ENCODE peak calls at places on chromosomes 12 and 14, in six cellular contexts. A is uterus, W is lung, K is neuronal stem cell, X is DND-41, P is adipocyte. L is an unnamed sample.

GRCh38 chr12:116599285-116600122 is 40.3 kb downstream of the MAP1LC3B2 start:
- DNase-seq in K (peak; percentile 58), X (peak; percentile 42), A (peak; percentile 88), W (peak; percentile 79), P (peak; percentile 89), L (peak; percentile 69)

GRCh38 chr14:94977016-94977415 is 180.3 kb downstream of the DICER1 start:
- DNase-seq in A (no peak), W (no peak), P (no peak), K (no peak), X (no peak), L (no peak)

GRCh38 chr14:23864856-23865255 is 88.7 kb upstream of the DHRS4 start:
- DNase-seq in A (no peak), W (no peak), P (no peak), X (no peak), K (no peak), L (no peak)

GRCh38 chr12:69966839-69967238 is 141.8 kb downstream of the MYRFL start:
- DNase-seq in A (no peak), X (no peak), K (no peak), P (no peak), W (no peak), L (no peak)

GRCh38 chr12:112584266-112584722 is 165.5 kb downstream of the PTPN11 start:
- DNase-seq in A (no peak), P (no peak), W (no peak), K (no peak), X (no peak), L (no peak)

GRCh38 chr14:73742520-73743238 is 28.5 kb upstream of the PNMA1 start:
- DNase-seq in A (no peak), K (no peak), P (no peak), W (no peak), X (no peak), L (no peak)

GRCh38 chr12:52044284-52044983 is 6.8 kb upstream of the NR4A1 start:
- DNase-seq in P (peak; percentile 80), X (no peak), K (no peak), W (peak; percentile 52), A (peak; percentile 93), L (no peak)

GRCh38 chr14:22281322-22281977 is 307.6 kb downstream of the DAD1 start:
- DNase-seq in K (no peak), X (peak; percentile 12), W (no peak), A (no peak), P (no peak), L (no peak)

GRCh38 chr12:31818623-31819268 is 89.9 kb upstream of the AMN1 start:
- DNase-seq in W (no peak), X (no peak), A (no peak), P (no peak), K (no peak), L (no peak)

GRCh38 chr14:106268013-106268727 is 741.8 kb downstream of the TMEM121 start:
- DNase-seq in W (no peak), A (no peak), P (no peak), X (peak; percentile 100), K (no peak), L (no peak)

GRCh38 chr12:53862206-53862605 is 76.4 kb upstream of the HOXC13 start:
- DNase-seq in W (no peak), X (no peak), K (no peak), A (no peak), P (no peak), L (no peak)

GRCh38 chr14:68450391-68451120 is 342.3 kb downstream of the ZFP36L1 start:
- DNase-seq in A (no peak), W (no peak), P (no peak), X (no peak), K (no peak), L (no peak)

GRCh38 chr12:89333564-89334252 is 18.6 kb downstream of the DUSP6 start:
- DNase-seq in X (peak; percentile 82), W (no peak), A (no peak), K (no peak), P (no peak), L (no peak)

GRCh38 chr14:95431199-95432145 is 85.0 kb downstream of the SYNE3 start:
- DNase-seq in A (no peak), W (no peak), P (peak; percentile 56), X (peak; percentile 24), K (peak; percentile 40), L (no peak)

GRCh38 chr14:33567003-33567735 is 383.7 kb downstream of the EGLN3 start:
- DNase-seq in P (no peak), W (no peak), K (no peak), A (no peak), X (no peak), L (no peak)

GRCh38 chr12:96235497-96235826 is 41.3 kb downstream of the ELK3 start:
- DNase-seq in A (no peak), W (no peak), X (no peak), P (no peak), K (no peak), L (no peak)

GRCh38 chr12:120090626-120091295 is 25.8 kb downstream of the RAB35 start:
- DNase-seq in W (no peak), P (no peak), A (no peak), K (no peak), X (no peak), L (no peak)

GRCh38 chr12:116773276-116773731 is 35.2 kb downstream of the RNFT2 start:
- DNase-seq in K (no peak), W (no peak), X (no peak), P (no peak), A (no peak), L (no peak)

GRCh38 chr12:116515674-116516073 is 43.5 kb upstream of the MAP1LC3B2 start:
- DNase-seq in X (no peak), K (no peak), W (no peak), A (no peak), P (no peak), L (no peak)

GRCh38 chr14:79278286-79278797 is 933.0 kb downstream of the DIO2 start:
- DNase-seq in A (no peak), K (no peak), X (no peak), P (no peak), W (no peak), L (no peak)

GRCh38 chr14:23864252-23864651 is 89.3 kb upstream of the DHRS4 start:
- DNase-seq in K (no peak), P (no peak), A (no peak), W (no peak), X (no peak), L (no peak)

GRCh38 chr14:61569308-61569707 is 126.0 kb upstream of the HIF1A start:
- DNase-seq in P (no peak), W (no peak), X (no peak), A (no peak), K (no peak), L (no peak)

GRCh38 chr14:61569783-61570182 is 125.5 kb upstream of the HIF1A start:
- DNase-seq in K (no peak), P (peak; percentile 83), A (no peak), W (peak; percentile 72), X (peak; percentile 66), L (peak; percentile 82)

GRCh38 chr14:61570188-61570960 is 124.9 kb upstream of the HIF1A start:
- DNase-seq in X (peak; percentile 69), A (no peak), K (no peak), W (no peak), P (no peak), L (no peak)

GRCh38 chr14:61567838-61568571 is 127.3 kb upstream of the HIF1A start:
- DNase-seq in K (peak; percentile 18), W (no peak), A (no peak), X (peak; percentile 59), P (no peak), L (no peak)

DNA sequence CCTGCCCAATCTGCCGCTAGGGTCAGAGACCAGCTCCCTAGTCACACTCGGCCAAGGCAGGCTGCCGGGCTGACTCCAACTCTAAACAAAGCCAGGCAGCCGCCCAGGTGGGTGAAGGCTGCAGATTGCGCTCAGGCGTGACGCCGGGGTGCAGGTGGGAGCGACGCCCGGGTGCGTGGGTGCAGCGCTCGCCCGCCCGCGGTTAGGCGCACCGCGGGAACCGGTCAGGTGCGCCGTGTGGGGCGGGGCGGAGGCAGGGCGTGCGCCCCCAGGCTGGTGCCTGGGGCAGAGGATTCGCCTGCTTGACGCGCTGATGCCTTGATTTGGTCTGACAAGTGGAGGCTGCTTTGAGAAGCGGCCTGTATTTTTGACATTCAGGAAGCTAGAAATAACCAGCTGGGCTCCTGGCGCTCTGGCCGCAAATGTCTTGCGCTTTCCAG is 126.7 kb upstream of the HIF1A start:
- DNase-seq in K (no peak), P (no peak), A (no peak), X (peak; percentile 67), W (no peak), L (no peak)
- H3K4me1 ChIP-seq in K (peaks cover 18% of the 10 kb centered on the region), P (peaks cover 95% of the 10 kb centered on the region), A (no peaks in the 10 kb centered on the region), X (peaks cover 41% of the 10 kb centered on the region), W (peaks cover 21% of the 10 kb centered on the region), L (peaks cover 96% of the 10 kb centered on the region)

GRCh38 chr12:103928736-103929050 is 1.5 kb upstream of the HSP90B1 start:
- DNase-seq in A (peak; percentile 22), W (no peak), P (no peak), K (no peak), X (no peak), L (no peak)
- H3K4me1 ChIP-seq in A (peaks cover 12% of the 10 kb centered on the region), W (peaks cover 10% of the 10 kb centered on the region), P (peaks cover 31% of the 10 kb centered on the region), K (peaks cover 4% of the 10 kb centered on the region), X (peaks cover 37% of the 10 kb centered on the region), L (peaks cover 33% of the 10 kb centered on the region)

GRCh38 chr12:20415013-20415412 is 46.7 kb downstream of the PDE3A start:
- DNase-seq in K (no peak), X (no peak), W (no peak), A (no peak), P (no peak), L (no peak)
- H3K4me1 ChIP-seq in K (peaks cover 5% of the 10 kb centered on the region), X (no peaks in the 10 kb centered on the region), W (peaks cover 18% of the 10 kb centered on the region), A (no peaks in the 10 kb centered on the region), P (peaks cover 3% of the 10 kb centered on the region), L (no peaks in the 10 kb centered on the region)

GRCh38 chr12:110563702-110564470 is 19.2 kb downstream of the PPTC7 start:
- DNase-seq in X (no peak), W (no peak), P (peak; percentile 69), K (no peak), A (no peak), L (no peak)

GRCh38 chr12:110564471-110564991 is 18.6 kb downstream of the PPTC7 start:
- DNase-seq in X (no peak), P (no peak), K (no peak), A (no peak), W (no peak), L (no peak)

GRCh38 chr12:110565919-110566871 is 16.9 kb downstream of the PPTC7 start:
- DNase-seq in P (no peak), W (no peak), X (no peak), K (no peak), A (no peak), L (no peak)

GRCh38 chr12:110568752-110569151 is 14.4 kb downstream of the PPTC7 start:
- DNase-seq in A (no peak), K (no peak), P (no peak), W (no peak), X (no peak), L (no peak)

DNA sequence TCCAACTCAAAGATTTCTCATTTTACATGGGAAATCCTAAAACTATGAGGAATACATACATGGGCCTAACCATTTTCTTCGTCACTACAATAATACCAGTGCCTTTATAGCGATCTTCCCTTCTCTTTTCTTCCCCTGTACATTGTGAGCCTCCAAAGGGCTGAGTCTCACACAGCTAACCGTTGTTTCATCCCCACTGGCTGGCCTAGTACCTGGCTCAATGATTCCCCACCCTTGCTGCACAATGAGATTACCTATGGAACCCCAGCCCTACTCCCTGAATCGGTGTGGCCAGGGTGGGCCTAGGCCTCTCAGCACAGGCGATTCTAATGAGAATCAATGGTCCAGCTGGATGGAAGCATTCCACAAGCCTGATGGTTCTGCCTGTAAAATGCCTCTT is 16.1 kb downstream of the PPTC7 start:
- DNase-seq in W (no peak), A (no peak), P (no peak), K (no peak), X (no peak), L (no peak)
- H3K4me1 ChIP-seq in W (peaks cover 16% of the 10 kb centered on the region), A (peaks cover 5% of the 10 kb centered on the region), P (peaks cover 44% of the 10 kb centered on the region), K (peaks cover 2% of the 10 kb centered on the region), X (no peaks in the 10 kb centered on the region), L (peaks cover 19% of the 10 kb centered on the region)

L was measured in SJSA1.